ENCODE peak calls at places on chromosomes 3 and 15, in seven cellular contexts. J is GM12878, U is HCT116, I is K562, Z is SK-N-SH, C is HepG2, G is H1. S is an unnamed sample.

GRCh38 chr3:24119321-24119751 is 174.2 kb downstream of the NR1D2 start:
- DNase-seq in I (no peak), G (no peak), U (peak), J (no peak), Z (no peak), C (no peak), S (no peak)

GRCh38 chr3:42647821-42648459 is 5.6 kb upstream of the ZBTB47 start:
- DNase-seq in J (no peak), C (no peak), Z (no peak), I (no peak), U (no peak), G (no peak), S (no peak)

GRCh38 chr3:2390926-2391532 is 292.4 kb downstream of the CNTN4 start:
- DNase-seq in C (no peak), G (no peak), I (no peak), Z (no peak), U (no peak), J (no peak), S (no peak)

GRCh38 chr3:126621627-126622345 is 33.1 kb downstream of the TXNRD3 start:
- DNase-seq in I (no peak), J (no peak), U (no peak), C (no peak), G (no peak), Z (no peak), S (no peak)

GRCh38 chr15:31473384-31474058 is 146.9 kb downstream of the KLF13 start:
- DNase-seq in C (no peak), J (no peak), I (no peak), Z (no peak), G (no peak), U (no peak), S (no peak)

GRCh38 chr3:50971487-50971924 is 296.8 kb downstream of the DOCK3 start:
- DNase-seq in C (peak), Z (peak), U (peak), G (no peak), I (peak), J (no peak), S (peak)

GRCh38 chr3:122295286-122295685 is 29.8 kb upstream of the CSTA start:
- DNase-seq in U (no peak), Z (no peak), C (no peak), J (no peak), I (no peak), G (no peak), S (no peak)

GRCh38 chr15:59687831-59688230 is 1.3 kb downstream of the BNIP2 start:
- DNase-seq in G (no peak), Z (peak), C (peak), U (no peak), I (no peak), J (peak), S (no peak)

GRCh38 chr3:177530908-177531307 is 333.6 kb upstream of the TBL1XR1 start:
- DNase-seq in U (no peak), I (no peak), J (no peak), C (no peak), G (no peak), Z (no peak), S (no peak)

GRCh38 chr3:179956416-179956830 is 80.3 kb downstream of the PEX5L start:
- DNase-seq in I (no peak), G (no peak), J (peak), U (no peak), Z (no peak), C (no peak), S (no peak)

GRCh38 chr15:29570121-29570930 is 251.9 kb downstream of the TJP1 start:
- DNase-seq in G (no peak), Z (peak), U (no peak), C (no peak), J (no peak), I (no peak), S (no peak)

GRCh38 chr3:44987318-44987717 is 11.3 kb downstream of the EXOSC7 start:
- DNase-seq in J (no peak), Z (no peak), U (no peak), I (no peak), C (no peak), G (no peak), S (no peak)

GRCh38 chr3:61532739-61533500 is 28.5 kb upstream of the PTPRG start:
- DNase-seq in U (no peak), G (no peak), Z (no peak), J (no peak), C (no peak), I (no peak), S (no peak)

GRCh38 chr3:130971208-130971607 is 55.4 kb downstream of the ASTE1 start:
- DNase-seq in I (no peak), J (no peak), Z (no peak), U (no peak), G (no peak), C (no peak), S (no peak)

GRCh38 chr15:80979538-80980200 is 9.9 kb downstream of the MESD start:
- DNase-seq in Z (no peak), J (no peak), I (no peak), G (no peak), U (no peak), C (no peak), S (no peak)

GRCh38 chr3:186544281-186544680 is at the start of gene CRYGS:
- DNase-seq in C (no peak), Z (no peak), U (no peak), G (no peak), I (no peak), J (no peak), S (no peak)

GRCh38 chr15:93048759-93049161 is 40.3 kb downstream of the RGMA start:
- DNase-seq in U (no peak), J (no peak), G (no peak), C (no peak), Z (no peak), I (no peak), S (no peak)

GRCh38 chr15:67241132-67241855 is 13.2 kb downstream of the AAGAB start:
- DNase-seq in U (no peak), C (no peak), I (no peak), Z (no peak), G (no peak), J (peak), S (no peak)

GRCh38 chr15:31483924-31484368 is 157.3 kb downstream of the KLF13 start:
- DNase-seq in I (no peak), Z (no peak), J (no peak), G (no peak), C (no peak), U (no peak), S (no peak)

GRCh38 chr3:101849714-101850326 is 506 bp downstream of the NFKBIZ start:
- DNase-seq in J (no peak), I (peak), G (no peak), U (no peak), C (no peak), Z (peak), S (no peak)

GRCh38 chr15:74845208-74845568 is 2.2 kb upstream of the ULK3 start:
- DNase-seq in I (no peak), C (no peak), J (no peak), U (no peak), Z (no peak), G (no peak), S (no peak)

GRCh38 chr3:185656321-185656840 is 70.3 kb downstream of the SENP2 start:
- DNase-seq in C (no peak), I (no peak), U (no peak), G (no peak), Z (no peak), J (no peak), S (no peak)

GRCh38 chr3:108099679-108100428 is 9.0 kb upstream of the CD47 start:
- DNase-seq in G (no peak), U (no peak), C (no peak), J (no peak), Z (no peak), I (peak), S (no peak)

GRCh38 chr3:172140499-172141391 is 101.4 kb downstream of the FNDC3B start:
- DNase-seq in U (no peak), G (no peak), Z (no peak), J (no peak), I (no peak), C (peak), S (peak)

GRCh38 chr3:122676759-122677158 is 3.9 kb upstream of the PARP14 start:
- DNase-seq in C (no peak), J (no peak), G (no peak), U (no peak), Z (peak), I (no peak), S (no peak)

GRCh38 chr3:181694805-181695660 is 16.7 kb upstream of the SOX2 start:
- DNase-seq in C (no peak), U (no peak), Z (no peak), G (no peak), I (no peak), J (no peak), S (no peak)

GRCh38 chr3:30644615-30645014 is 38.2 kb downstream of the TGFBR2 start:
- DNase-seq in J (no peak), C (no peak), U (no peak), Z (no peak), G (no peak), I (no peak), S (no peak)

GRCh38 chr3:52339612-52340011 is 23.5 kb downstream of the DNAH1 start:
- DNase-seq in I (peak), C (peak), J (peak), U (peak), G (no peak), Z (peak), S (peak)

GRCh38 chr3:149120051-149120972 is 9.1 kb upstream of the HPS3 start:
- DNase-seq in I (peak), Z (peak), U (peak), G (no peak), C (peak), J (peak), S (peak)

GRCh38 chr3:72632129-72632528 is 216.1 kb downstream of the SHQ1 start:
- DNase-seq in U (no peak), I (no peak), J (no peak), Z (no peak), G (no peak), C (no peak), S (no peak)

GRCh38 chr15:95832655-95833054 is 497.8 kb upstream of the NR2F2 start:
- DNase-seq in J (no peak), I (no peak), C (no peak), U (no peak), Z (no peak), G (no peak), S (no peak)

GRCh38 chr3:112889357-112889756 is 42.7 kb upstream of the CD200R1L start:
- DNase-seq in U (no peak), Z (no peak), I (no peak), J (no peak), C (no peak), G (no peak), S (no peak)
- TF ChIP-seq SIN3A in U (no peak), Z (no peak), I (no peak), J (no peak), C (no peak), G (no peak), S (no peak)

GRCh38 chr3:59653405-59654119 is 603.7 kb upstream of the CFAP20DC start:
- DNase-seq in I (no peak), U (no peak), G (no peak), C (no peak), J (no peak), Z (no peak), S (no peak)
- H3K27ac ChIP-seq in I (no peak), U (no peak), G (no peak), C (no peak), J (no peak), Z (no peak), S (no peak)

DNA sequence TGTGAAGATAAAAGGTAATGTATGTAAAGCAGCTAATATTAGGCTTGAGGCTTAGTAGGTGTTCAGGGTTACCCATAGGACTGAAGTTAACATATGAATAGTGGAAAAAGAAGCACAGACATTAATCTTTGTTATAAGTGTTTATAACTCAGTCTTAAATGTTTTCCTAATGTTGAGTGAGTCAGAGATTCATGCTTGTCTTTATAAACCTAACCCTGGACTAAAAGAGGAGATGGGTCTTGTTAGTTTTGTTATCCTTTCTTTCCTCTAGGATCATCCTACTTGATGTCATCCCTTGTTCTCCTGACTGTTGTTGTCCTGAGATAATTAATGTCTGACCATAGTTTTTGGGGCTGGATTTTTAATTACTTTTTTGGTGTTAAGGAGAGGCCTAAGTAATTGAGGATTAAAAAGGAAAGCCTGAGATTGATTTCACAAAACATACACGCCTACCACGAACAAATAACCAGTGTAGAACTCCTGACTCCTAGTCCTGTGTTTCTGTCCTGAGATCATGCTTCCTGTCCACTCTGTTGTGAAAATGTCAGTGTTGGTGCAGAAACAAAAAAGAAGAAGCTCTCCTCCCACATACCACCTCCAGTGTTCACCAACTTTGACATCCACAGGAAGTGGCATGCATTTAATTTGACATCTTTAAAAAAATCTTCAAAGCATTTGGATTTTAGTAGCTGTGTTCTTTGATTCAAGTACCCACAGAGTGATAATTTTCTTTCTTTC is 8.4 kb downstream of the MITF start:
- DNase-seq in I (no peak), Z (no peak), U (no peak), C (no peak), G (no peak), J (no peak), S (no peak)
- TF ChIP-seq SIN3A in I (no peak), Z (no peak), U (no peak), C (no peak), G (no peak), J (no peak), S (no peak)

DNA sequence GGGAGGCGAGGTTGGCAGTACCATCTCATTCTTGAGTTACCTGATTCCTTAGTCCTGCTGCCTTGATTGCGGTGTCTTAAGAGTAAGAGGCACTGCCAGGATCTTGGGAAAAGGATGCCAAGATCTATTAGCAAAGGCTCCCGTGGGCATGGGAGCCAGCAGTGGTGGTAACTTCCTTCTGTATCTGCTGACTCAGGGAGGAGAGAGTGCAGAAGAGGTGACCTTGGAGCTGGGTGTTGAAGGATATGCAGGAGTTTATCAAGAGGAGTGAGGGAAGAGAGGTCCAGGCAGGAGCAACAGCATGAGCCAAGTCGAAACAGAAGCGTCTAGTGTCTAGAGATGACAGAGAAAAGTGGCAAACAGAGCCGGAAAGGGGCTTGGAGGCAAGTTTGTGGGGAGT is 4.5 kb downstream of the MESP2 start:
- DNase-seq in I (no peak), J (no peak), Z (no peak), U (no peak), C (no peak), G (no peak), S (no peak)
- H3K27ac ChIP-seq in I (peak), J (peak), Z (no peak), U (no peak), C (no peak), G (no peak), S (no peak)

GRCh38 chr15:91967935-91968605 is 114.6 kb downstream of the SLCO3A1 start:
- DNase-seq in J (no peak), G (no peak), C (no peak), U (no peak), Z (no peak), I (no peak), S (no peak)

GRCh38 chr15:91968610-91969009 is 115.1 kb downstream of the SLCO3A1 start:
- DNase-seq in I (no peak), Z (no peak), J (no peak), U (no peak), G (no peak), C (no peak), S (no peak)

GRCh38 chr15:91966181-91966552 is 112.7 kb downstream of the SLCO3A1 start:
- DNase-seq in J (no peak), U (no peak), G (no peak), Z (no peak), C (no peak), I (no peak), S (no peak)

GRCh38 chr15:91963051-91963450 is 109.5 kb downstream of the SLCO3A1 start:
- DNase-seq in Z (no peak), G (no peak), J (no peak), U (no peak), C (no peak), I (no peak), S (no peak)

GRCh38 chr15:91965501-91966180 is 112.1 kb downstream of the SLCO3A1 start:
- DNase-seq in C (no peak), G (no peak), U (peak), J (no peak), Z (no peak), I (no peak), S (no peak)
- TF ChIP-seq SIN3A in C (no peak), G (no peak), U (no peak), J (no peak), Z (no peak), I (no peak), S (no peak)

GRCh38 chr15:52733696-52734255 is 54.6 kb upstream of the ATOSA start:
- DNase-seq in I (no peak), J (no peak), Z (no peak), G (no peak), C (no peak), U (no peak), S (no peak)
- H3K27ac ChIP-seq in I (no peak), J (no peak), Z (no peak), G (no peak), C (peak), U (no peak), S (no peak)

GRCh38 chr3:13411186-13411860 is 8.8 kb downstream of the NUP210 start:
- DNase-seq in J (no peak), Z (no peak), C (no peak), U (no peak), I (no peak), G (no peak), S (no peak)
- TF ChIP-seq SIN3A in J (no peak), Z (no peak), C (no peak), U (no peak), I (no peak), G (no peak), S (no peak)

GRCh38 chr15:37056894-37057205 is 43.5 kb downstream of the MEIS2 start:
- DNase-seq in I (no peak), Z (no peak), J (no peak), U (no peak), C (no peak), G (no peak), S (no peak)
- H3K27ac ChIP-seq in I (peak), Z (peak), J (no peak), U (no peak), C (no peak), G (no peak), S (no peak)

S was measured in Panc1.